ENCODE peak calls at places on chromosomes 3 and 15, in ten cellular contexts. S, T, W, N, F, K, M, L, V and C are unnamed samples.

GRCh38 chr3:105362021-105362665 is 4.6 kb upstream of the ALCAM start:
- DNase-seq in S (no peak), T (peak), W (peak), N (peak), F (peak), K (no peak), M (no peak), L (no peak), V (peak), C (no peak)

GRCh38 chr15:32952901-32953889 is 235.4 kb downstream of the GREM1 start:
- DNase-seq in S (no peak), T (no peak), W (peak), N (no peak), F (no peak), K (no peak), M (no peak), L (no peak), V (peak), C (no peak)

GRCh38 chr15:67048281-67049279 is 16.8 kb upstream of the SMAD3 start:
- DNase-seq in S (peak), T (peak), W (peak), N (peak), F (peak), K (no peak), M (no peak), L (no peak), V (peak), C (no peak)

GRCh38 chr3:46393554-46394434 is 13.1 kb downstream of the CCR5AS start:
- DNase-seq in S (peak), T (no peak), W (no peak), N (no peak), F (no peak), K (peak), M (no peak), L (no peak), V (peak), C (no peak)

GRCh38 chr3:4994823-4995499 is 15.7 kb downstream of the BHLHE40 start:
- DNase-seq in S (peak), T (peak), W (peak), N (peak), F (peak), K (no peak), M (no peak), L (peak), V (peak), C (peak)

GRCh38 chr3:113747719-113748046 is 848 bp downstream of the ATP6V1A start:
- DNase-seq in S (no peak), T (no peak), W (peak), N (peak), F (no peak), K (no peak), M (no peak), L (no peak), V (no peak), C (no peak)

GRCh38 chr3:104832530-104832929 is 534.2 kb upstream of the ALCAM start:
- DNase-seq in S (no peak), T (no peak), W (no peak), N (no peak), F (no peak), K (no peak), M (no peak), L (no peak), V (no peak), C (no peak)

GRCh38 chr3:145983101-145983500 is 177.9 kb downstream of the PLOD2 start:
- DNase-seq in S (no peak), T (no peak), W (peak), N (no peak), F (no peak), K (no peak), M (no peak), L (no peak), V (no peak), C (no peak)

GRCh38 chr3:74561881-74562280 is 52.6 kb downstream of the CNTN3 start:
- DNase-seq in S (no peak), T (no peak), W (peak), N (no peak), F (peak), K (peak), M (no peak), L (no peak), V (peak), C (no peak)

GRCh38 chr3:42394579-42395288 is 15.7 kb downstream of the LYZL4 start:
- DNase-seq in S (no peak), T (no peak), W (no peak), N (no peak), F (no peak), K (no peak), M (no peak), L (no peak), V (no peak), C (no peak)

GRCh38 chr3:125061170-125061569 is 5.4 kb upstream of the HEG1 start:
- DNase-seq in S (no peak), T (no peak), W (peak), N (no peak), F (peak), K (no peak), M (no peak), L (no peak), V (peak), C (no peak)

GRCh38 chr3:125062904-125063618 is 7.3 kb upstream of the HEG1 start:
- DNase-seq in S (no peak), T (peak), W (peak), N (peak), F (peak), K (no peak), M (peak), L (no peak), V (peak), C (no peak)

GRCh38 chr15:81783586-81783985 is 262.2 kb downstream of the MEX3B start:
- DNase-seq in S (no peak), T (no peak), W (no peak), N (no peak), F (no peak), K (no peak), M (no peak), L (no peak), V (no peak), C (peak)

GRCh38 chr15:51076898-51077564 is 17.7 kb downstream of the TNFAIP8L3 start:
- DNase-seq in S (no peak), T (no peak), W (peak), N (no peak), F (no peak), K (no peak), M (no peak), L (no peak), V (no peak), C (no peak)

GRCh38 chr3:82274897-82275296 is 513.5 kb upstream of the GBE1 start:
- DNase-seq in S (no peak), T (no peak), W (peak), N (peak), F (no peak), K (no peak), M (no peak), L (no peak), V (no peak), C (no peak)

GRCh38 chr15:95716708-95717107 is 613.8 kb upstream of the NR2F2 start:
- DNase-seq in S (no peak), T (no peak), W (no peak), N (no peak), F (no peak), K (no peak), M (no peak), L (no peak), V (no peak), C (no peak)

GRCh38 chr15:84611631-84612030 is 10.8 kb downstream of the ZSCAN2 start:
- DNase-seq in S (no peak), T (no peak), W (peak), N (no peak), F (peak), K (no peak), M (no peak), L (no peak), V (peak), C (no peak)

GRCh38 chr3:147656023-147656422 is 246.9 kb downstream of the ZIC1 start:
- DNase-seq in S (no peak), T (no peak), W (peak), N (peak), F (peak), K (no peak), M (no peak), L (no peak), V (no peak), C (no peak)

GRCh38 chr3:8239718-8240698 is 261.6 kb upstream of the LMCD1 start:
- DNase-seq in S (no peak), T (peak), W (peak), N (peak), F (peak), K (peak), M (peak), L (no peak), V (peak), C (no peak)

GRCh38 chr15:65470866-65471265 is 46.6 kb downstream of the DPP8 start:
- DNase-seq in S (no peak), T (peak), W (no peak), N (no peak), F (peak), K (no peak), M (no peak), L (no peak), V (no peak), C (no peak)

GRCh38 chr15:28123408-28124023 is 24.4 kb upstream of the OCA2 start:
- DNase-seq in S (peak), T (peak), W (peak), N (peak), F (peak), K (peak), M (peak), L (no peak), V (peak), C (no peak)

GRCh38 chr3:123424321-123424998 is 24.4 kb downstream of the ADCY5 start:
- DNase-seq in S (peak), T (no peak), W (no peak), N (no peak), F (no peak), K (no peak), M (no peak), L (no peak), V (no peak), C (no peak)

GRCh38 chr3:50127251-50127671 is 27.9 kb upstream of the SEMA3F start:
- DNase-seq in S (no peak), T (no peak), W (no peak), N (no peak), F (no peak), K (no peak), M (no peak), L (no peak), V (no peak), C (no peak)

GRCh38 chr3:170471149-170471548 is 52.5 kb downstream of the CLDN11 start:
- DNase-seq in S (no peak), T (no peak), W (peak), N (no peak), F (no peak), K (no peak), M (no peak), L (no peak), V (no peak), C (no peak)

GRCh38 chr3:18207232-18207631 is 217.9 kb downstream of the SATB1 start:
- DNase-seq in S (no peak), T (no peak), W (no peak), N (no peak), F (no peak), K (no peak), M (no peak), L (no peak), V (no peak), C (no peak)

GRCh38 chr15:32003558-32003957 is 26.8 kb upstream of the CHRNA7 start:
- DNase-seq in S (no peak), T (no peak), W (no peak), N (no peak), F (no peak), K (no peak), M (no peak), L (no peak), V (no peak), C (no peak)

GRCh38 chr3:50587806-50588758 is 18.8 kb downstream of the HEMK1 start:
- DNase-seq in S (peak), T (no peak), W (no peak), N (no peak), F (no peak), K (no peak), M (no peak), L (no peak), V (no peak), C (no peak)

GRCh38 chr15:85623648-85624047 is 171.1 kb downstream of the KLHL25 start:
- DNase-seq in S (no peak), T (no peak), W (peak), N (peak), F (peak), K (no peak), M (no peak), L (no peak), V (peak), C (no peak)

GRCh38 chr3:16484216-16484615 is 29.3 kb downstream of the RFTN1 start:
- DNase-seq in S (peak), T (no peak), W (peak), N (no peak), F (peak), K (no peak), M (no peak), L (no peak), V (peak), C (no peak)

GRCh38 chr3:140752499-140752898 is 74.6 kb downstream of the TRIM42 start:
- DNase-seq in S (no peak), T (no peak), W (no peak), N (no peak), F (no peak), K (no peak), M (no peak), L (no peak), V (no peak), C (no peak)

DNA sequence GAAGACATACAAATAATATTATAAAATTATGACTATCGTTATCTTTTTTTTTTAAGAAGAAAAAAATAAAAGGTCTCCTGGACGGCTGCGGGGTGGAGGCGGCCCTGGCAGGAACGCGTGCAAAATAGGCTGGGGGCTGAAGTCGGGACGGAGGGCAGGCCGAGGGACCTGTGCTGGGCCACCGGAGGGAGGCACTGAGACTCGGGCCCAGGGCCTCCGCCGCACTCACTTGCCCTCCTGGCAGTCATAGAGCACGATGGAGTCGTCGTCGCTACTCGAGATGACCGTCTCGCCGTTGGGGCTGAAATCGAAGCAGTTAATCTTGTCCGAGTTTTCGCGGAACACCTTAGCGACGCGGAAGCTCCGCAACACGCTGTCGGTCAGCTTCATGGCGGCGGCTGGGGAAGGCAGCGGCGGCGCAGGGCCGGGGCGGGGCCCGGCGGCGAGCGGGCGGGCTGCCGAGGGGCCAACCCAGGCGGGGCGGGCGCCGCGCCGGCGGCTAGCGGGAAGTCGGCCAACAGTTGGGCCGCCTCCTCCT is 408 bp downstream of the WDR82 start:
- DNase-seq in S (no peak), T (peak), W (peak), N (no peak), F (no peak), K (no peak), M (no peak), L (no peak), V (no peak), C (no peak)
- TF ChIP-seq CTCF in S (peak), T (peak), W (peak), N (peak), F (no peak), K (no peak), M (peak), L (peak), V (peak), C (peak)

GRCh38 chr15:71106802-71107500 is 8.3 kb upstream of the THSD4 start:
- DNase-seq in S (no peak), T (no peak), W (no peak), N (peak), F (no peak), K (no peak), M (no peak), L (no peak), V (no peak), C (no peak)

GRCh38 chr15:71104636-71105035 is 10.6 kb upstream of the THSD4 start:
- DNase-seq in S (no peak), T (no peak), W (no peak), N (no peak), F (no peak), K (no peak), M (no peak), L (no peak), V (no peak), C (no peak)

GRCh38 chr15:71098920-71099319 is 16.4 kb upstream of the THSD4 start:
- DNase-seq in S (no peak), T (no peak), W (no peak), N (no peak), F (no peak), K (no peak), M (no peak), L (no peak), V (no peak), C (no peak)

GRCh38 chr15:71105444-71105843 is 9.8 kb upstream of the THSD4 start:
- DNase-seq in S (no peak), T (no peak), W (no peak), N (no peak), F (no peak), K (no peak), M (no peak), L (no peak), V (no peak), C (no peak)

DNA sequence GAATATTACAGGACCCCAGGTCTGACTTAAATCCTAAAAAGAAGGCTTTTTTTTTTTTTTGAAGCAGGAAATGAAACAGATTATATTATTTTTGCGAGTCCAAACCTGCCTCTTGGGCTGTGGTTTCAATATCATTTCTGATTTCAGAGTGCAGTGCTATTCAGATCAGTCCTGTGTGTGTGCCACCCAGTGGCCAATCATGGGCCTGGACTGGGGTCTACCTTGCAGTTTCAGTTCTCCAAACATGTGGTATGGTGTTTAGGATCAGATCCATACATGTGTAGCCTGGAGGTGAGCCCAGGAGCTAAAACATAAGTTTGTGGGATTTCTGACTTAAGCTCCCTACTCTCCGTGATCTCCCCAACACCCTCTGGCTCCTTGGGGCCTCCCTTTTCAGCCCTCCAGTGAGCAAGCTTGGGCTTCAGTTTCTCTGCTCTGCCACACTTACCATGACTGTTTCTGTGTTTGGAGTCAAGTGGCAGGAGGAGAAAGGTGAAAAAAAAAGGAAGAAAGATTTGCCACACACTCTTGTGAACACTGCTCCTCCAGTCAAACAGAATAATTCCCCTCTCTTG is 12.1 kb upstream of the THSD4 start:
- DNase-seq in S (no peak), T (peak), W (peak), N (peak), F (peak), K (peak), M (no peak), L (no peak), V (peak), C (no peak)
- TF ChIP-seq CTCF in S (peak), T (no peak), W (peak), N (peak), F (peak), K (peak), M (peak), L (peak), V (peak), C (peak)

DNA sequence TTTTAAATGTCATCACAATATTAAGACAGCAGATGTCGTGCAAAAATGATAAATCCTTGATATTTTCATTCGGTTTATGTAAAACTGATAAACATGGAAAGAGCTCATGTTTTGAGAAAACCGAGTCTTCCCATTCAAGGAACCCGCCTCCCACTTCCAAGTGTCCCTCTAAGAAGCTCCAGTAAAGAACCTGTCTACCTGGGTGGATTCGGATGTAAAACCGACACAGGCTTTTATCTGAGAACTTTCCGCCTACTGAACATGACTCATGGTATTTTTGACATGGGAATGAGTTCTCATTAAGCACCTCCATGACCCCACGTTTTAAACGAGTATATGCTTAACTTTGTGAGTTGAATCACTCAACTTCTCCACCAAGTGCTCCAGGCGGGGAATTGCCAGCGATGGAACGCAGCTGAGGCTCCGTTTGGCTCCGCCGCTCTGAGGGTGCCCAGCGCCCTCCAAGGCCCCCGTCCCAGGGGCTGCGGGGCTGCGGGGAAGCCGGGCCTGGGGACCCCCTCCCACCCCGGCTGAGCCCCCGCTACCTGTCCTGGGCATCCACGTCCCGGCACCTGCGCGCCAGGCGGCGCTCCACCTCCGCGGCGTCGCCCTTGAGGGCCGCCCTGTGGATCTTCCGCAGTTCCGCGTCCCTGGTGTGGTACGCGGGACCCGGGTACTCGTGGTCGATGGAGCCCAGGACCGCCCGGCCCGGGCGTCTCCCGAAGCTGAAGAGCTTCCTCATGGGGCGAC is 119.9 kb downstream of the LMLN start:
- DNase-seq in S (no peak), T (peak), W (peak), N (peak), F (no peak), K (peak), M (no peak), L (peak), V (peak), C (no peak)
- TF ChIP-seq CTCF in S (no peak), T (no peak), W (no peak), N (no peak), F (no peak), K (peak), M (no peak), L (no peak), V (no peak), C (no peak)

GRCh38 chr3:13346481-13347389 is 73.4 kb downstream of the NUP210 start:
- DNase-seq in S (no peak), T (peak), W (no peak), N (no peak), F (no peak), K (peak), M (no peak), L (no peak), V (no peak), C (no peak)
- TF ChIP-seq CTCF in S (no peak), T (no peak), W (no peak), N (no peak), F (no peak), K (peak), M (no peak), L (peak), V (no peak), C (peak)

GRCh38 chr15:99430881-99431401 is 134.8 kb upstream of the MEF2A start:
- DNase-seq in S (peak), T (no peak), W (no peak), N (no peak), F (no peak), K (no peak), M (no peak), L (no peak), V (no peak), C (no peak)
- TF ChIP-seq CTCF in S (no peak), T (no peak), W (no peak), N (no peak), F (no peak), K (no peak), M (no peak), L (no peak), V (no peak), C (no peak)

GRCh38 chr3:71752911-71753715 is 542 bp upstream of the GPR27 start:
- DNase-seq in S (no peak), T (no peak), W (no peak), N (no peak), F (no peak), K (no peak), M (peak), L (no peak), V (no peak), C (no peak)
- TF ChIP-seq CTCF in S (no peak), T (no peak), W (no peak), N (no peak), F (no peak), K (no peak), M (peak), L (no peak), V (no peak), C (no peak)